ENCODE peak calls at places on chromosome X, in five cellular contexts. G, Y, D, C and K are unnamed samples.

GRCh38 chrX:106919932-106920452 is at the start of gene CLDN2:
- DNase-seq in D (peak), C (no peak), Y (no peak), G (no peak), K (peak)

GRCh38 chrX:107935200-107935599 is 47.0 kb downstream of the TEX13B start:
- DNase-seq in D (no peak), C (no peak), Y (no peak), G (peak), K (no peak)

GRCh38 chrX:45517090-45517973 is 316.7 kb upstream of the DIPK2B start:
- DNase-seq in C (no peak), Y (no peak), D (peak), G (peak), K (no peak)

GRCh38 chrX:105618393-105619101 is 203.8 kb upstream of the NRK start:
- DNase-seq in C (no peak), D (peak), G (no peak), Y (no peak), K (no peak)

GRCh38 chrX:140447150-140447549 is 57.7 kb downstream of the SOX3 start:
- DNase-seq in Y (no peak), G (no peak), C (no peak), D (no peak), K (no peak)

GRCh38 chrX:119067023-119067739 is 5.6 kb upstream of the CT47C1 start:
- DNase-seq in Y (no peak), C (peak), D (peak), G (peak), K (no peak)

GRCh38 chrX:11647048-11647650 is 18.6 kb downstream of the ARHGAP6 start:
- DNase-seq in C (no peak), Y (no peak), G (no peak), D (no peak), K (no peak)

GRCh38 chrX:112820364-112821308 is 20.0 kb downstream of the AMOT start:
- DNase-seq in Y (no peak), G (no peak), C (no peak), D (no peak), K (no peak)

GRCh38 chrX:46574337-46574940 is 874 bp downstream of the CHST7 start:
- DNase-seq in C (no peak), Y (no peak), G (peak), D (peak), K (peak)

GRCh38 chrX:110188701-110189558 is 129.0 kb downstream of the AMMECR1 start:
- DNase-seq in C (no peak), D (no peak), G (no peak), Y (no peak), K (no peak)

GRCh38 chrX:110006826-110007375 is 4.0 kb downstream of the TMEM164 start:
- DNase-seq in Y (no peak), C (no peak), D (no peak), G (no peak), K (no peak)

GRCh38 chrX:109990582-109991276 is 12.2 kb upstream of the TMEM164 start:
- DNase-seq in C (no peak), Y (no peak), D (no peak), G (no peak), K (no peak)

GRCh38 chrX:87728459-87728858 is 210.9 kb downstream of the KLHL4 start:
- DNase-seq in C (no peak), D (no peak), Y (no peak), G (no peak), K (no peak)

GRCh38 chrX:1249101-1249887 is 19.3 kb upstream of the CSF2RA start:
- DNase-seq in Y (peak), G (peak), C (no peak), D (peak), K (peak)

GRCh38 chrX:154121961-154122360 is 22.1 kb upstream of the OPN1LW start:
- DNase-seq in C (no peak), Y (no peak), D (no peak), G (no peak), K (no peak)

GRCh38 chrX:100710816-100711215 is 21.1 kb downstream of the SYTL4 start:
- DNase-seq in G (no peak), C (no peak), D (no peak), Y (no peak), K (no peak)

GRCh38 chrX:110987292-110987691 is 108.7 kb upstream of the PAK3 start:
- DNase-seq in C (no peak), D (no peak), G (no peak), Y (no peak), K (no peak)

GRCh38 chrX:70166601-70167590 is 10.4 kb upstream of the DGAT2L6 start:
- DNase-seq in D (peak), G (peak), C (no peak), Y (no peak), K (no peak)

GRCh38 chrX:68686684-68687045 is 39.2 kb downstream of the STARD8 start:
- DNase-seq in C (peak), D (no peak), Y (no peak), G (peak), K (no peak)

GRCh38 chrX:68683580-68683979 is 36.1 kb downstream of the STARD8 start:
- DNase-seq in C (no peak), G (no peak), D (no peak), Y (no peak), K (no peak)

GRCh38 chrX:68684919-68685304 is 37.4 kb downstream of the STARD8 start:
- DNase-seq in D (no peak), G (no peak), Y (no peak), C (no peak), K (no peak)

GRCh38 chrX:68684291-68684918 is 36.9 kb downstream of the STARD8 start:
- DNase-seq in D (no peak), C (peak), G (no peak), Y (no peak), K (no peak)

GRCh38 chrX:68685722-68686683 is 38.5 kb downstream of the STARD8 start:
- DNase-seq in D (no peak), G (peak), Y (no peak), C (peak), K (no peak)
- TF ChIP-seq HDAC2 in D (no peak), G (no peak), Y (no peak), C (no peak), K (no peak)

GRCh38 chrX:39871648-39872047 is 226.1 kb downstream of the BCOR start:
- DNase-seq in C (no peak), Y (no peak), G (no peak), D (no peak), K (no peak)

GRCh38 chrX:39874202-39874816 is 223.4 kb downstream of the BCOR start:
- DNase-seq in C (no peak), G (no peak), Y (peak), D (no peak), K (no peak)

GRCh38 chrX:39866229-39866628 is 231.5 kb downstream of the BCOR start:
- DNase-seq in C (no peak), Y (no peak), D (no peak), G (no peak), K (no peak)

GRCh38 chrX:39873111-39873510 is 224.6 kb downstream of the BCOR start:
- DNase-seq in D (no peak), C (no peak), G (no peak), Y (no peak), K (no peak)

DNA sequence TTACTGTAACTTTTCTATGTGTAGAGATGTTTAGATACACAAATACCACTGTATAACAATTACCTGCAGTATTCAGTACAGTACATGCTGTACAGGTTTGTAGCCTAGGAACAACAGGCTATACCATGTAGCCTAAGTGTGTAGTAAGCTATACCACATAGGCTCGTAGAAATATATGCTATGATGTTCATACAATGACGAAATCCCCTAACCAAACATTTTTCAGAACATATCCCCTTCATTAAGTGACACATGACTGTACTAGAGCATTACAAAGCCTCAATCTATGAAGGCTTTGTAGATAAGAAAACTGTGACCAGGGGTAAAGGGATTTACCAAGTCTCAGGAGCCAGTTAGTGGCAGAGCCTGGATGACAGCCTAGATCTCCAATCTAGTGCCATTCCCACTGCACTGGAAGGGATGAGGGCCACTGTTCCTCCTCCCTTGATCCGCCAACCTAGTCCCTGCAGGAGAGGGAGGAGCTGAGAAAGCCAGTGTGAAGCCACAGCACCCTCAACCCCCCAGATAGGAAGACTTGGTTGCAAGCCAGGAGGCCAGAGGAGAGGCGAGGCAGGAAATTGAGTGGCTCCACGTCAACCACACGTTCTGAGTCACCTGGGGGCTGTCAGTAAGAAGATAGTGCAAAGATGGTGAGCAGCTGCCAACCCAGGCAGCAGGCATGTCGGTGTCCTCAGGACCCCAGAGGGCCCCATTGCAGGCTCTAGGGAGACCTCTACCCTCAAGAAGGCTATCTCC is 227.7 kb downstream of the BCOR start:
- DNase-seq in D (no peak), G (peak), C (peak), Y (no peak), K (no peak)
- TF ChIP-seq HDAC2 in D (no peak), G (no peak), C (no peak), Y (no peak), K (no peak)

DNA sequence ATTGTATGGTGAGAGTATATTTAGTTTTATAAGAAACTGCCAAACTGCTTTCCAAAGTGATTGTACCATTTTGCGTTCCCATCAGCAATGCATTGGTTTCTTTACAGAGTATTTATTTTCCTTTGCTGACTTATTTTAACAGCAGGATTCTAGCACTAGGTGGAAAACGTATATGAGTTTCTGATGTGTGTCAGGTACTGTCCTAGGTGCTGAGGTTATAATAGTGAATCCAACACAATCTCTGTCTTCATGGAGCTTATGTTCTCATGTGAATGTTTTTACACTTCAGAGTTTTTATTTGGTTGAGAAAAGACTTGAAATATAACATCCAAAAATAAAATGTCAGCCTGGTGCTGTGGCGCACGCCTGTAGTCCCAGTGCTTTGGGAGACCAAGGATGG is 4.0 kb downstream of the REPS2 start:
- DNase-seq in D (no peak), G (no peak), C (no peak), Y (no peak), K (no peak)
- TF ChIP-seq HDAC2 in D (no peak), G (no peak), C (no peak), Y (no peak), K (no peak)

DNA sequence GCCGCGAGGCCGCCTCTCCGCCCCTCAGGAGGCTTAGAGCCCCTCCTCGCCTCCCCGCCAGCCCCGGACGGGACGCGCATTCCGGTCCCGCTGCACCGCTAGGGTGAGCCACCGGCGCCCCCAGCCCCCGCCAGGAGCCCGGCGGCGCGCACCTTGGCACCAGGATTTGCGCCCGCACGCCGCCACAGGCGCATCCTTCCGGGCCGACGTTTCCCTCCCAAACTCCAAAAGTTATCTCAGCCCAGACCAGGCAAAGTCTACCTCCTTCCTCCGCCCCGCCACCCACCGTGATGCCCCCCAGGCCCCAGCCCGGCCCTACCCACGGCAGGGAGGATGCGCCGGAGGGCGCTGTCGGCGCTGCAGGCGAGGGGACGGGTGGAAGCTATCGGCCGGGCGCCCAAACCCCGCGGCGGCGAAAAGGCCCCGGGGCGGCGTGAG is 538 bp downstream of the SCML2 start:
- DNase-seq in D (peak), Y (no peak), G (peak), C (peak), K (no peak)
- TF ChIP-seq HDAC2 in D (peak), Y (no peak), G (no peak), C (no peak), K (no peak)

DNA sequence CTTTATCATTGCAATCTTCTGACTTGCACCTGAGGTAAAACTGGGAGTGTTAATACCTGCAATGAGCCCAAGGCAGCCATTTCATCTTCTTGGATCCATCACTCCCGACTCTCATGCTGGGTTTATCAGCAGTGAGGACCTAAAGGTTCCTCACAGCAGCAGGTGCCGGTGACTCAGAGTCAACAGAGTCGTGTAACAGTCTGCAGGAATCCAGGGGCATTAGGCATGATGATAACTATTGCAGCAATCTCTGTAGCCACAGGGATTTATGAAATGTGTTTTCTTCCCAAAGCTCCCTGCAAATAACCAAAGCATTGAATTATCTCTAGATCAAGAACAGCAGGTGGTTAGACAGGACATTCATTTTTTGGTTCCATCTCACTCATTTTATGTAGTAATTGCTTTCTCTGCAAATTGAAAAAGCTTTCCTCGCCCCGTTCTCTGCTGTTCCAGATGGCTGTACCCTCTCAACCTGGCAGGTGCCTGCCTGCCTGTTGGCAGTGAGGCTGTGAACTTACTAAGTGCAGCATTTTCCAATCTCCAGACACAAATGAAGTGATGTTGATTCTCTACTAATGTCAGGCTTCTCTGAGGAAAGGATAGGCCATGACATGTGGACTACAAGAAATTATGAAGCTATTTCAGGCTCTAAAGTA is 48.1 kb upstream of the TSPAN7 start:
- DNase-seq in Y (no peak), D (peak), C (no peak), G (peak), K (no peak)
- TF ChIP-seq HDAC2 in Y (no peak), D (no peak), C (no peak), G (no peak), K (no peak)

GRCh38 chrX:150152546-150152945 is 210.6 kb upstream of the MAMLD1 start:
- DNase-seq in D (no peak), G (no peak), Y (no peak), C (no peak), K (no peak)

GRCh38 chrX:150150081-150150779 is 211.9 kb upstream of the EOLA2 start:
- DNase-seq in G (no peak), C (no peak), Y (no peak), D (no peak), K (no peak)

GRCh38 chrX:150150780-150151125 is 212.4 kb upstream of the MAMLD1 start:
- DNase-seq in Y (no peak), D (no peak), C (no peak), G (no peak), K (no peak)

GRCh38 chrX:150148749-150149672 is 210.7 kb upstream of the EOLA2 start:
- DNase-seq in C (no peak), G (no peak), Y (no peak), D (no peak), K (no peak)

DNA sequence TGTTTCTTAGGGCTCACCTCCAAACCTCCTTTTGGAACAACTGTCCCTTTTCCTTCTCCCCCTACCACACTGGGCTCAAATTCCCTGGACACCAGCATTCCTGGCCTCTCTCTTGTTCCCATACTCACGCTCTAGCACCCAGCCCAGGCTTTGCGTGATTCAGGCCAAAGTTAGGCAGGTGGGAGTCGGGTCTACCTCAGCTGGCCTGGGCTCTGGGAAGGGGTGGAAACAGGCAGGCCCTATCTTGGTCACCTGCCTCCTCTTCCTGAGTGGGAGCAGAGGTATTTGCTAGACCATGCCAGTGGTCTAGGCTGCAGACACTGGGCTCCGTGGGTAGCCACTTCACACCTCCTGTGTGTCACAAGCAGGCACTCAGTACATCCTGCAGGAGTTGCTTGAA is 211.1 kb upstream of the MAMLD1 start:
- DNase-seq in D (no peak), C (no peak), Y (no peak), G (no peak), K (no peak)
- TF ChIP-seq HDAC2 in D (no peak), C (no peak), Y (no peak), G (no peak), K (no peak)